ENCODE peak calls at places on chromosomes 2 and 18, in four cellular contexts. P is fibroblast of pulmonary artery, Z is cardiac muscle cell, X is choroid plexus epithelial cell. T is an unnamed sample.

GRCh38 chr2:219398721-219399333 is 11.1 kb upstream of the DNPEP start:
- DNase-seq in P (no peak), Z (no peak), X (peak), T (no peak)

GRCh38 chr2:114089636-114090325 is 199.9 kb downstream of the ACTR3 start:
- DNase-seq in P (no peak), Z (no peak), X (no peak), T (peak)

GRCh38 chr2:72990695-72991438 is 73.5 kb downstream of the EMX1 start:
- DNase-seq in P (no peak), Z (no peak), X (no peak), T (no peak)

GRCh38 chr18:22983175-22983574 is 50.0 kb downstream of the RBBP8 start:
- DNase-seq in P (peak), Z (peak), X (peak), T (peak)

GRCh38 chr2:61811821-61812220 is 42.0 kb downstream of the FAM161A start:
- DNase-seq in P (peak), Z (no peak), X (peak), T (peak)

GRCh38 chr2:119838179-119838578 is 78.5 kb downstream of the PTPN4 start:
- DNase-seq in P (peak), Z (no peak), X (no peak), T (peak)

GRCh38 chr18:39788395-39788794 is 2166.6 kb upstream of the PIK3C3 start:
- DNase-seq in P (no peak), Z (no peak), X (no peak), T (no peak)

GRCh38 chr18:11096839-11097750 is 52.3 kb downstream of the PIEZO2 start:
- DNase-seq in P (no peak), Z (peak), X (peak), T (no peak)

GRCh38 chr2:59874971-59875755 is 678.3 kb downstream of the BCL11A start:
- DNase-seq in P (no peak), Z (no peak), X (no peak), T (no peak)

GRCh38 chr2:203412555-203413331 is 84.5 kb downstream of the ABI2 start:
- DNase-seq in P (no peak), Z (no peak), X (no peak), T (no peak)

GRCh38 chr18:31042391-31043181 is at the start of gene DSC3:
- DNase-seq in P (peak), Z (peak), X (peak), T (peak)

GRCh38 chr18:58109251-58109650 is 65.2 kb downstream of the NEDD4L start:
- DNase-seq in P (no peak), Z (no peak), X (no peak), T (no peak)

GRCh38 chr2:32474391-32474790 is 117.6 kb downstream of the BIRC6 start:
- DNase-seq in P (no peak), Z (no peak), X (no peak), T (no peak)

GRCh38 chr18:36697905-36698304 is 130.9 kb downstream of the TPGS2 start:
- DNase-seq in P (peak), Z (no peak), X (peak), T (peak)

GRCh38 chr18:25237571-25238267 is 114.2 kb downstream of the ZNF521 start:
- DNase-seq in P (no peak), Z (no peak), X (no peak), T (no peak)

GRCh38 chr2:182818541-182819308 is 47.7 kb downstream of the FRZB start:
- DNase-seq in P (no peak), Z (no peak), X (no peak), T (no peak)

GRCh38 chr2:65397122-65397521 is 35.3 kb downstream of the SPRED2 start:
- DNase-seq in P (no peak), Z (no peak), X (no peak), T (peak)

GRCh38 chr18:24054130-24054529 is 39.6 kb downstream of the TTC39C start:
- DNase-seq in P (no peak), Z (no peak), X (no peak), T (no peak)

GRCh38 chr18:9455718-9456511 is 19.4 kb upstream of the RALBP1 start:
- DNase-seq in P (no peak), Z (no peak), X (no peak), T (no peak)

GRCh38 chr2:121697108-121697631 is 39.5 kb downstream of the NIFK start:
- DNase-seq in P (no peak), Z (peak), X (peak), T (no peak)

GRCh38 chr2:9010866-9011265 is 7.4 kb upstream of the MBOAT2 start:
- DNase-seq in P (peak), Z (no peak), X (peak), T (peak)

GRCh38 chr2:64943387-64944150 is 45.6 kb upstream of the SLC1A4 start:
- DNase-seq in P (peak), Z (no peak), X (no peak), T (no peak)

GRCh38 chr2:144078802-144079386 is 441.0 kb downstream of the ZEB2 start:
- DNase-seq in P (no peak), Z (no peak), X (no peak), T (no peak)

GRCh38 chr2:231661422-231662027 is 46.8 kb upstream of the PTMA start:
- DNase-seq in P (no peak), Z (no peak), X (no peak), T (no peak)

GRCh38 chr18:65791753-65792152 is 40.9 kb downstream of the CDH7 start:
- DNase-seq in P (no peak), Z (no peak), X (no peak), T (no peak)

GRCh38 chr18:79463424-79463960 is 67.8 kb downstream of the NFATC1 start:
- DNase-seq in P (no peak), Z (no peak), X (no peak), T (no peak)

GRCh38 chr2:32947484-32948143 is 861 bp downstream of the LTBP1 start:
- DNase-seq in P (peak), Z (peak), X (peak), T (peak)

GRCh38 chr2:20457027-20457426 is 10.2 kb downstream of the RHOB start:
- DNase-seq in P (peak), Z (no peak), X (peak), T (peak)

GRCh38 chr2:43210467-43211303 is 15.7 kb downstream of the ZFP36L2 start:
- DNase-seq in P (peak), Z (no peak), X (peak), T (peak)

GRCh38 chr18:57539702-57540101 is 46.8 kb downstream of the FECH start:
- DNase-seq in P (no peak), Z (no peak), X (no peak), T (no peak)

GRCh38 chr2:28397043-28397381 is 4.4 kb downstream of the FOSL2 start:
- DNase-seq in P (no peak), Z (no peak), X (no peak), T (no peak)

GRCh38 chr2:18436408-18437077 is 123.9 kb downstream of the RDH14 start:
- DNase-seq in P (no peak), Z (no peak), X (peak), T (peak)

GRCh38 chr2:10006248-10007147 is 36.9 kb upstream of the KLF11 start:
- DNase-seq in P (no peak), Z (no peak), X (no peak), T (no peak)

GRCh38 chr18:79802298-79802697 is 4.6 kb downstream of the KCNG2 start:
- DNase-seq in P (no peak), Z (no peak), X (no peak), T (no peak)

GRCh38 chr2:240320561-240321091 is 114.8 kb upstream of the GPC1 start:
- DNase-seq in P (no peak), Z (no peak), X (no peak), T (no peak)

GRCh38 chr2:203648273-203648672 is 58.2 kb upstream of the CD28 start:
- DNase-seq in P (no peak), Z (no peak), X (peak), T (peak)

GRCh38 chr2:10518470-10519060 is 70.4 kb upstream of the ODC1 start:
- DNase-seq in P (no peak), Z (no peak), X (no peak), T (no peak)

GRCh38 chr2:240128608-240129144 is 7.4 kb downstream of the COPS9 start:
- DNase-seq in P (no peak), Z (no peak), X (no peak), T (no peak)

DNA sequence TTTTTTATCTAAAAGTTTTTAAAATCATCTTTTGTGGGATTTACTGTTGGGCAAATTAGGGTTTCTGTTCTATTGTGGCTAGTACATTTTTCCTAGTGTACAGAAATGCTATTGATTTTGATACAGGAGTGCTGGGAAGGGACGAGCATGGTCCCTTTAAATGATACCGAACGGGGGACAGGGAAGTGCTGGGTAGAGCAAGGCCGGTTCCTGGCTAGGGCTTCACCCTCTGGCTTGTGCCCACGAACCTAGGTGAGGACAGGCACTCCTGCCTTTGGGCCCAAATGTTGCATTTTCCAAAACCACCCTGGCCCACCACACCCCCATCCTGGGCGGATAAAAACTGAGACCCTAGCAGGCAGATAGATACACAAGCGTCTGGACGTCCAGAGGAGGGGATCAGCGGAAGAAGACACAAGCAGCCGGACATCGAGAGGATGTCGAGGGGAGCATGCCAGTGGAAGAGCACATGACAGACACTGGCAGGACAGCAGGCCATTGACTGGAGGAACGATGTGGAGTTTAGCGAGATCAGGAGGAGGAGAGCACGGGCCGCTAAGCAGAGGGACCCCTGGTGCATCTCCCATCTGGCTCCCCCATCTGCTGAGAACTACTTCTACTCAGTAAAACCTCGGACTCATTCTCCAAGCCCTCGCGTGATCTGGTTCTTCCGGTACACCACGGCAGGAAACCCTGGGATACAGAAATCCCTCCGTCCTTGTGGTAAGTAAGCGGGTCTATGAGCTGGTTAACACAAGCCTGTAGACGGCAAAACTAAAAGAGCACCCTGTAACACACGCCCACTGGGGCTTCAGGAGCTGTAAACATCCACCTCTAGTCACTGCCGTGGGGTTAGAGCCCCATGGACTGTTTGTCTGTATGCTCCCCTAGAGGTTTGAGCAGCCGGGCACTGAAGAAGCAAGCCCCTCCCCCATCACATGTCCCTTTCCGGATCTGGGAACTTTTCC is 13.5 kb upstream of the CALCRL start:
- DNase-seq in P (peak), Z (peak), X (peak), T (peak)
- H3K4me3 ChIP-seq in P (peak), Z (no peak), X (peak), T (peak)

DNA sequence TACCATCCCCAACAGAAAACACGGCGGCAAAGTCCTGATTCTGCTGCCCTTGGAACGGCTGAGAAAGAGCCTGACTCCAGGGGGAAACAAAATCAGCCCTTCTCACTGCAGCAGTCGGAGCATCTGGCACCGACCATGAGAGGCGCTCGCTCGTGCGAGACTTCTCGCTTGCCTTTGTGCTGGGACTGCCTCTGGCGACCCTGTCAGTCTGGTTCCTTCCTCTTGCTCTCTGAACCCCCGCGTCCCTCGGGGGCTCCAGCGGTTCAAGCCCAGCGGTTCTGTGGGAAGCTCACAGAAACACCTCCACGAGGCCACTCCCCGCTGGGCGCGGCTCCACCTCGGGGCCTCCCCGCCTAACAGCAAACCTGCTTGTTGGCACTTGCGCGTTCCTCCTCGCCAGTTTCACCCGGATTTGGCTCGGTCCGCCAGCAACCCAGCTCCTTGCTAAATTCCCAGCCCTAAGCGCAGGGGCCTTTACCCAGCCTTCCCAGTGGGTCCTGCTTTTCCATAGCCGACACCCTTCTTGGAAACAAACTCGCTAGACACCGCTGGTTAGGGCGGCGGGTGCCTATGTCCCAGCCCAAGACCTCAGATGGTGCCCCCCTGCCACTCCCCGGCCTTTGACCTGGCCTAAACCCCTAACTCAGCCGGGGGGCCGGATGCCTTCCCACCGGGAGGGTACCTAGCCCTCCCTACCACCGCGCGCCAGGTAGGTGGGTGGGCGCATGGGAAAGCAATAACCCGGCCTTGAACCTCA is 2.2 kb downstream of the RND3 start:
- DNase-seq in P (peak), Z (peak), X (peak), T (peak)
- TF ChIP-seq CTCF in P (peak), Z (peak), X (peak), T (peak)

GRCh38 chr2:236237468-236238190 is 26.6 kb downstream of the ASB18 start:
- DNase-seq in P (no peak), Z (peak), X (no peak), T (no peak)
- H3K4me3 ChIP-seq in P (no peak), Z (peak), X (no peak), T (no peak)

GRCh38 chr2:88832992-88833389 is 141.5 kb downstream of the RPIA start:
- DNase-seq in P (no peak), Z (no peak), X (no peak), T (no peak)

GRCh38 chr2:88831792-88832248 is 140.3 kb downstream of the RPIA start:
- DNase-seq in P (peak), Z (peak), X (peak), T (peak)

GRCh38 chr2:88831071-88831791 is 139.8 kb downstream of the RPIA start:
- DNase-seq in P (no peak), Z (no peak), X (no peak), T (peak)

GRCh38 chr2:88834376-88834775 is 142.9 kb downstream of the RPIA start:
- DNase-seq in P (no peak), Z (no peak), X (no peak), T (no peak)

GRCh38 chr2:88832256-88832991 is 141.0 kb downstream of the RPIA start:
- DNase-seq in P (no peak), Z (no peak), X (no peak), T (no peak)
- TF ChIP-seq CTCF in P (no peak), Z (no peak), X (no peak), T (no peak)

GRCh38 chr18:74063023-74063422 is 84.6 kb downstream of the FBXO15 start:
- DNase-seq in P (no peak), Z (no peak), X (no peak), T (no peak)

GRCh38 chr18:74065366-74065765 is 82.3 kb downstream of the FBXO15 start:
- DNase-seq in P (no peak), Z (no peak), X (no peak), T (no peak)

GRCh38 chr18:74064510-74064909 is 83.1 kb downstream of the FBXO15 start:
- DNase-seq in P (no peak), Z (no peak), X (no peak), T (no peak)

GRCh38 chr18:74063552-74063951 is 84.1 kb downstream of the FBXO15 start:
- DNase-seq in P (no peak), Z (no peak), X (no peak), T (no peak)

GRCh38 chr18:74066018-74066417 is 81.6 kb downstream of the FBXO15 start:
- DNase-seq in P (no peak), Z (no peak), X (no peak), T (no peak)
- H3K4me3 ChIP-seq in P (no peak), Z (no peak), X (no peak), T (no peak)

DNA sequence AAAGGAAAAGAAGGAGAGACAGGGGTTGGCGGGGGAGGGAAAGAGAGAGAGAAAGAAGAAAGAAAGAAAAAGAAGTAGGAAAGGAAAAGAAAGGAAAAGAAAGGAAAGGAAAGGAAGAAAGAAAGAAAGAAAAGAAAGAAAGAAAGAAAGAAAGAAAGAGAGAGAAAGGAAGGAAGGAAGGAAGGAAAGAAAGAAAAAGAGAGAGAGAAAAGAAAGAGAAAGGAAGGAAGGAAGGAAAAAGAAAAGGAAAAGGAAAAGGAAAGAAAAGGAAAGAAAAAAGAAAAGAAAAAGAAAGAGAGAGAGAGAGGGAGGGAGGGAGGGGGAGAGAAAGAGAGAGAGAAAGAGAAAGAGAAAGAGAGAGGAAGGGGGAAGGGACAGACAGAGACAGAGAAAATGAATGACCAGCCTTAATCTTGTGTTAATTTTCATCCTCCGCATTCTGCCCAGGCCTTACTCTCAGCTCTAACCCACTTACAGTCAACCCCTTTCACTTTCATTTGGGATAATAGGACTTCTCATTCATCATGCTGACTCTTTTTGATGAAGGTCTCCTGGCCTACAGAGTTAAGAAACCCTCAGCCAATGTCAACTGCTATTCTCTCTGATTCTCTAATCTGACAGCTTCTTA is 207.3 kb downstream of the SUCLG1 start:
- DNase-seq in P (no peak), Z (no peak), X (no peak), T (no peak)
- TF ChIP-seq CTCF in P (no peak), Z (no peak), X (no peak), T (no peak)

GRCh38 chr18:12779456-12779855 is 76.6 kb downstream of the PSMG2 start:
- DNase-seq in P (no peak), Z (no peak), X (no peak), T (no peak)

GRCh38 chr18:12776821-12777471 is 74.1 kb downstream of the PSMG2 start:
- DNase-seq in P (no peak), Z (no peak), X (no peak), T (no peak)

GRCh38 chr18:12779043-12779442 is 76.2 kb downstream of the PSMG2 start:
- DNase-seq in P (no peak), Z (no peak), X (no peak), T (no peak)

GRCh38 chr18:12774982-12775381 is 72.1 kb downstream of the PSMG2 start:
- DNase-seq in P (no peak), Z (no peak), X (no peak), T (peak)

GRCh38 chr18:12777543-12777942 is 74.7 kb downstream of the PSMG2 start:
- DNase-seq in P (no peak), Z (no peak), X (no peak), T (no peak)
- H3K4me3 ChIP-seq in P (peak), Z (no peak), X (peak), T (peak)

GRCh38 chr2:233977296-233977837 is 60.2 kb downstream of the TRPM8 start:
- DNase-seq in P (no peak), Z (no peak), X (no peak), T (no peak)

GRCh38 chr2:233979748-233980147 is 62.6 kb downstream of the TRPM8 start:
- DNase-seq in P (no peak), Z (no peak), X (no peak), T (no peak)

GRCh38 chr2:233974530-233975071 is 57.4 kb downstream of the TRPM8 start:
- DNase-seq in P (peak), Z (no peak), X (peak), T (peak)

GRCh38 chr2:233976087-233976486 is 58.9 kb downstream of the TRPM8 start:
- DNase-seq in P (no peak), Z (no peak), X (no peak), T (no peak)

DNA sequence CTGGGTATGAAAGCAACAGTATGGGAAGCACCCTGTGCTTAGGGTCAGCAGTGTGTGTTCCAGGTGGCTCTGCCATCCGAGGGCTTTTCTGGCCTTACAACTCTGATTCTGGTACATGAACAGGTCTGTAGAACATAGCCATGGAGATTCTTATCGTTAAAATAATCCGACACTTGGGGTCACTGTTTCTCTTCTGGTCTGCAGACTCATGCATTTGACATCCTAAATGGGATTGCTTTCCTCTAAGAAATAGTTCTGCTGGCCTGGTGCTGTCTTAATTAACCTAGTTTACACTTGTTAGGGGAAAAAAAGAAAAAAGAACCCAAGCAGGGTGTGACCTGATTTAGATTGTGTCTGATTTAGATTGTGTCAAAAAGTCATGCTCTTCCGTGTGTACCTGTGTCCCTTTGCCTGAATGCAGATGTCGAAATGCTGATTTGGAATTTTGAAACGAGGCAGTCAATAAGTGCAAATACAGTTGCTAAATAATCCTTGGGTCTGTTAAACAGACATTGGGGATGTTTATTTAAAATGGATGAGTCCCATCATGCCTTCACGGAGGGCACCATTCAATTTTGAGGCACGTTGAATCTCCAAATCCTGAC is 59.6 kb downstream of the TRPM8 start:
- DNase-seq in P (peak), Z (peak), X (peak), T (peak)
- TF ChIP-seq CTCF in P (peak), Z (peak), X (peak), T (peak)